ENCODE peak calls at places on chromosomes 4 and X, in seven cellular contexts. One of them, this sample, is unnamed.

GRCh38 chrX:67692246-67692645 is 148.4 kb downstream of the AR start:
- DNase-seq in EH: peak
- DNase-seq in fibroblast of pulmonary artery: peak
- DNase-seq in left ventricle myocardium superior: no peak
- DNase-seq in OCI-LY7: no peak
- DNase-seq in GM12865: peak
- DNase-seq in HuH-7: no peak
- DNase-seq in this sample: no peak

GRCh38 chrX:2967998-2968909 is 38.1 kb upstream of the ARSH start:
- DNase-seq in HuH-7: no peak
- DNase-seq in EH: peak
- DNase-seq in OCI-LY7: no peak
- DNase-seq in fibroblast of pulmonary artery: peak
- DNase-seq in GM12865: no peak
- DNase-seq in left ventricle myocardium superior: peak
- DNase-seq in this sample: peak

GRCh38 chr4:28287837-28288236 is 1427.2 kb downstream of the STIM2 start:
- DNase-seq in left ventricle myocardium superior: no peak
- DNase-seq in HuH-7: no peak
- DNase-seq in GM12865: no peak
- DNase-seq in fibroblast of pulmonary artery: peak
- DNase-seq in EH: peak
- DNase-seq in OCI-LY7: no peak
- DNase-seq in this sample: no peak

GRCh38 chr4:123127865-123128264 is 205.5 kb upstream of the NUDT6 start:
- DNase-seq in GM12865: no peak
- DNase-seq in EH: peak
- DNase-seq in OCI-LY7: no peak
- DNase-seq in HuH-7: no peak
- DNase-seq in left ventricle myocardium superior: no peak
- DNase-seq in fibroblast of pulmonary artery: peak
- DNase-seq in this sample: no peak

GRCh38 chr4:2159931-2160330 is 82.0 kb downstream of the HAUS3 start:
- DNase-seq in HuH-7: no peak
- DNase-seq in OCI-LY7: no peak
- DNase-seq in left ventricle myocardium superior: no peak
- DNase-seq in GM12865: no peak
- DNase-seq in EH: no peak
- DNase-seq in fibroblast of pulmonary artery: no peak
- DNase-seq in this sample: no peak

GRCh38 chr4:7410470-7410869 is 24.3 kb downstream of the PSAPL1 start:
- DNase-seq in HuH-7: no peak
- DNase-seq in GM12865: no peak
- DNase-seq in OCI-LY7: no peak
- DNase-seq in left ventricle myocardium superior: no peak
- DNase-seq in EH: no peak
- DNase-seq in fibroblast of pulmonary artery: no peak
- DNase-seq in this sample: no peak

GRCh38 chr4:25635501-25635900 is 20.1 kb upstream of the SLC34A2 start:
- DNase-seq in OCI-LY7: no peak
- DNase-seq in HuH-7: no peak
- DNase-seq in left ventricle myocardium superior: no peak
- DNase-seq in GM12865: no peak
- DNase-seq in fibroblast of pulmonary artery: no peak
- DNase-seq in EH: no peak
- DNase-seq in this sample: no peak

GRCh38 chr4:2428496-2429213 is 9.9 kb downstream of the CFAP99 start:
- DNase-seq in EH: no peak
- DNase-seq in HuH-7: no peak
- DNase-seq in GM12865: no peak
- DNase-seq in left ventricle myocardium superior: no peak
- DNase-seq in OCI-LY7: no peak
- DNase-seq in fibroblast of pulmonary artery: no peak
- DNase-seq in this sample: no peak

GRCh38 chr4:29553842-29554241 is 1166.3 kb upstream of the PCDH7 start:
- DNase-seq in HuH-7: no peak
- DNase-seq in fibroblast of pulmonary artery: peak
- DNase-seq in OCI-LY7: no peak
- DNase-seq in EH: no peak
- DNase-seq in GM12865: no peak
- DNase-seq in left ventricle myocardium superior: no peak
- DNase-seq in this sample: no peak

GRCh38 chr4:3342182-3342854 is 49.5 kb downstream of the RGS12 start:
- DNase-seq in fibroblast of pulmonary artery: peak
- DNase-seq in left ventricle myocardium superior: no peak
- DNase-seq in GM12865: no peak
- DNase-seq in HuH-7: no peak
- DNase-seq in OCI-LY7: no peak
- DNase-seq in EH: peak
- DNase-seq in this sample: no peak

GRCh38 chrX:112808007-112808406 is 32.6 kb downstream of the AMOT start:
- DNase-seq in OCI-LY7: no peak
- DNase-seq in left ventricle myocardium superior: no peak
- DNase-seq in fibroblast of pulmonary artery: no peak
- DNase-seq in EH: no peak
- DNase-seq in HuH-7: no peak
- DNase-seq in GM12865: no peak
- DNase-seq in this sample: no peak

GRCh38 chr4:48445704-48446103 is 37.4 kb upstream of the SLC10A4 start:
- DNase-seq in left ventricle myocardium superior: no peak
- DNase-seq in fibroblast of pulmonary artery: peak
- DNase-seq in OCI-LY7: peak
- DNase-seq in HuH-7: no peak
- DNase-seq in GM12865: peak
- DNase-seq in EH: peak
- DNase-seq in this sample: no peak

GRCh38 chr4:147547314-147548056 is 66.6 kb downstream of the EDNRA start:
- DNase-seq in GM12865: peak
- DNase-seq in EH: peak
- DNase-seq in left ventricle myocardium superior: no peak
- DNase-seq in HuH-7: no peak
- DNase-seq in fibroblast of pulmonary artery: peak
- DNase-seq in OCI-LY7: no peak
- DNase-seq in this sample: no peak

GRCh38 chr4:176883681-176884418 is 91.1 kb upstream of the VEGFC start:
- DNase-seq in GM12865: no peak
- DNase-seq in fibroblast of pulmonary artery: peak
- DNase-seq in EH: peak
- DNase-seq in left ventricle myocardium superior: no peak
- DNase-seq in OCI-LY7: no peak
- DNase-seq in HuH-7: no peak
- DNase-seq in this sample: peak

GRCh38 chr4:2284934-2285664 is 23.2 kb upstream of the MXD4 start:
- DNase-seq in left ventricle myocardium superior: no peak
- DNase-seq in OCI-LY7: no peak
- DNase-seq in GM12865: no peak
- DNase-seq in EH: peak
- DNase-seq in fibroblast of pulmonary artery: peak
- DNase-seq in HuH-7: no peak
- DNase-seq in this sample: no peak

GRCh38 chrX:25721564-25721963 is 416.6 kb upstream of the MAGEB18 start:
- DNase-seq in EH: no peak
- DNase-seq in fibroblast of pulmonary artery: peak
- DNase-seq in HuH-7: no peak
- DNase-seq in GM12865: peak
- DNase-seq in left ventricle myocardium superior: no peak
- DNase-seq in OCI-LY7: peak
- DNase-seq in this sample: no peak

GRCh38 chr4:168264903-168265302 is 53.6 kb downstream of the DDX60 start:
- DNase-seq in OCI-LY7: no peak
- DNase-seq in EH: peak
- DNase-seq in fibroblast of pulmonary artery: no peak
- DNase-seq in GM12865: no peak
- DNase-seq in HuH-7: no peak
- DNase-seq in left ventricle myocardium superior: no peak
- DNase-seq in this sample: no peak

GRCh38 chr4:127240721-127241120 is 392.0 kb upstream of the INTU start:
- DNase-seq in EH: no peak
- DNase-seq in OCI-LY7: no peak
- DNase-seq in left ventricle myocardium superior: no peak
- DNase-seq in GM12865: no peak
- DNase-seq in HuH-7: no peak
- DNase-seq in fibroblast of pulmonary artery: no peak
- DNase-seq in this sample: no peak

GRCh38 chr4:692771-693554 is 4.0 kb upstream of the SLC49A3 start:
- DNase-seq in left ventricle myocardium superior: peak
- DNase-seq in GM12865: no peak
- DNase-seq in OCI-LY7: no peak
- DNase-seq in EH: no peak
- DNase-seq in fibroblast of pulmonary artery: no peak
- DNase-seq in HuH-7: no peak
- DNase-seq in this sample: no peak

GRCh38 chr4:153573221-153573620 is 107.1 kb downstream of the TMEM131L start:
- DNase-seq in OCI-LY7: no peak
- DNase-seq in left ventricle myocardium superior: peak
- DNase-seq in HuH-7: no peak
- DNase-seq in fibroblast of pulmonary artery: no peak
- DNase-seq in GM12865: no peak
- DNase-seq in EH: no peak
- DNase-seq in this sample: no peak

GRCh38 chr4:52586069-52586468 is 73.0 kb downstream of the USP46 start:
- DNase-seq in fibroblast of pulmonary artery: no peak
- DNase-seq in GM12865: no peak
- DNase-seq in HuH-7: no peak
- DNase-seq in EH: peak
- DNase-seq in OCI-LY7: no peak
- DNase-seq in left ventricle myocardium superior: no peak
- DNase-seq in this sample: no peak

GRCh38 chrX:136731207-136731782 is 49.4 kb downstream of the ARHGEF6 start:
- DNase-seq in GM12865: no peak
- DNase-seq in HuH-7: no peak
- DNase-seq in EH: no peak
- DNase-seq in left ventricle myocardium superior: no peak
- DNase-seq in OCI-LY7: no peak
- DNase-seq in fibroblast of pulmonary artery: no peak
- DNase-seq in this sample: no peak

GRCh38 chr4:112956458-112956857 is 93.0 kb upstream of the ANK2 start:
- DNase-seq in left ventricle myocardium superior: no peak
- DNase-seq in GM12865: no peak
- DNase-seq in HuH-7: no peak
- DNase-seq in EH: no peak
- DNase-seq in OCI-LY7: no peak
- DNase-seq in fibroblast of pulmonary artery: no peak
- DNase-seq in this sample: no peak

GRCh38 chr4:52052475-52052780 is 1.3 kb downstream of the SPATA18 start:
- DNase-seq in left ventricle myocardium superior: no peak
- DNase-seq in fibroblast of pulmonary artery: peak
- DNase-seq in GM12865: peak
- DNase-seq in OCI-LY7: no peak
- DNase-seq in EH: peak
- DNase-seq in HuH-7: no peak
- DNase-seq in this sample: peak

GRCh38 chr4:54516556-54517215 is 141.1 kb upstream of the KIT start:
- DNase-seq in HuH-7: no peak
- DNase-seq in EH: peak
- DNase-seq in OCI-LY7: no peak
- DNase-seq in left ventricle myocardium superior: peak
- DNase-seq in fibroblast of pulmonary artery: peak
- DNase-seq in GM12865: no peak
- DNase-seq in this sample: no peak